ENCODE peak calls at places on chromosome 15, in eight cellular contexts. One of them, this sample, is unnamed.

GRCh38 chr15:53323197-53323596 is 436.3 kb downstream of the WDR72 start:
- DNase-seq in hepatocyte: peak
- DNase-seq in fibroblast of lung: no peak
- DNase-seq in mammary epithelial cell: peak
- DNase-seq in PC-9: no peak
- DNase-seq in GM23338: no peak
- DNase-seq in neural progenitor cell: no peak
- DNase-seq in HepG2: no peak
- DNase-seq in this sample: no peak

GRCh38 chr15:66875588-66876422 is 173.8 kb downstream of the SMAD6 start:
- DNase-seq in hepatocyte: no peak
- DNase-seq in mammary epithelial cell: no peak
- DNase-seq in neural progenitor cell: no peak
- DNase-seq in GM23338: no peak
- DNase-seq in fibroblast of lung: no peak
- DNase-seq in PC-9: no peak
- DNase-seq in HepG2: no peak
- DNase-seq in this sample: no peak

GRCh38 chr15:58249646-58250312 is 111.6 kb downstream of the AQP9 start:
- DNase-seq in GM23338: no peak
- DNase-seq in HepG2: no peak
- DNase-seq in fibroblast of lung: no peak
- DNase-seq in PC-9: no peak
- DNase-seq in mammary epithelial cell: no peak
- DNase-seq in neural progenitor cell: no peak
- DNase-seq in hepatocyte: no peak
- DNase-seq in this sample: no peak

GRCh38 chr15:42100021-42100800 is 5.8 kb upstream of the PLA2G4D start:
- DNase-seq in PC-9: peak
- DNase-seq in mammary epithelial cell: peak
- DNase-seq in fibroblast of lung: peak
- DNase-seq in hepatocyte: no peak
- DNase-seq in neural progenitor cell: no peak
- DNase-seq in GM23338: no peak
- DNase-seq in HepG2: no peak
- DNase-seq in this sample: no peak

GRCh38 chr15:41877631-41878354 is 16.1 kb downstream of the SPTBN5 start:
- DNase-seq in mammary epithelial cell: no peak
- DNase-seq in fibroblast of lung: no peak
- DNase-seq in HepG2: no peak
- DNase-seq in GM23338: peak
- DNase-seq in neural progenitor cell: no peak
- DNase-seq in hepatocyte: no peak
- DNase-seq in PC-9: no peak
- DNase-seq in this sample: no peak

GRCh38 chr15:74857082-74857655 is 14.2 kb upstream of the ULK3 start:
- DNase-seq in PC-9: peak
- DNase-seq in GM23338: no peak
- DNase-seq in fibroblast of lung: no peak
- DNase-seq in HepG2: no peak
- DNase-seq in mammary epithelial cell: no peak
- DNase-seq in neural progenitor cell: no peak
- DNase-seq in hepatocyte: no peak
- DNase-seq in this sample: no peak

GRCh38 chr15:97961067-97961954 is 808 bp downstream of the ARRDC4 start:
- DNase-seq in GM23338: peak
- DNase-seq in neural progenitor cell: peak
- DNase-seq in fibroblast of lung: no peak
- DNase-seq in PC-9: peak
- DNase-seq in HepG2: peak
- DNase-seq in hepatocyte: peak
- DNase-seq in mammary epithelial cell: peak
- DNase-seq in this sample: peak

GRCh38 chr15:33392453-33392852 is 81.7 kb downstream of the RYR3 start:
- DNase-seq in fibroblast of lung: no peak
- DNase-seq in mammary epithelial cell: no peak
- DNase-seq in PC-9: no peak
- DNase-seq in GM23338: peak
- DNase-seq in hepatocyte: no peak
- DNase-seq in HepG2: no peak
- DNase-seq in neural progenitor cell: peak
- DNase-seq in this sample: no peak

DNA sequence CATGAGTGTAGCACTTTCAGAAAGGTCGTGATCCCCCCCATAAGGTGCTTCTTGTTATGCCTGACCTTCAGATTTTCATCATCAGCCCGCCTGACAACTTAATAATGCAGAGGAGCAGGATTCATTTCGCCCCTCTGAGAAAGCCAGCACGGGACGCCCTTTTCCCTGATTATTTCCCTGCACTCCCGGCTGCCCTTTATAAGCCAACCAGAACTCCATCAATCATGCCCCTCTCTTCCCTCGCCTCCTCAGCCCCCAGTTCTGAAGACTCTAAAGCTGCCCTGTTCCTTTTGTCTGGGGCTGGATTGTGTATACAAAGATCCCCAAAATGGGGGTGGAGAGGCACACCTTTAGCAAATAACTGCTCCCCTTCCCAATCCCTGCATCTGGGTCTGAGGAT is 662.3 kb upstream of the NR2F2 start:
- DNase-seq in neural progenitor cell: no peak
- DNase-seq in HepG2: no peak
- DNase-seq in fibroblast of lung: no peak
- DNase-seq in PC-9: no peak
- DNase-seq in mammary epithelial cell: no peak
- DNase-seq in hepatocyte: no peak
- DNase-seq in GM23338: no peak
- DNase-seq in this sample: no peak
- H2AFZ ChIP-seq in neural progenitor cell: peak
- H2AFZ ChIP-seq in HepG2: no peak
- H2AFZ ChIP-seq in fibroblast of lung: no peak
- H2AFZ ChIP-seq in PC-9: no peak
- H2AFZ ChIP-seq in mammary epithelial cell: peak
- H2AFZ ChIP-seq in hepatocyte: no peak
- H2AFZ ChIP-seq in GM23338: peak
- H2AFZ ChIP-seq in this sample: peak

DNA sequence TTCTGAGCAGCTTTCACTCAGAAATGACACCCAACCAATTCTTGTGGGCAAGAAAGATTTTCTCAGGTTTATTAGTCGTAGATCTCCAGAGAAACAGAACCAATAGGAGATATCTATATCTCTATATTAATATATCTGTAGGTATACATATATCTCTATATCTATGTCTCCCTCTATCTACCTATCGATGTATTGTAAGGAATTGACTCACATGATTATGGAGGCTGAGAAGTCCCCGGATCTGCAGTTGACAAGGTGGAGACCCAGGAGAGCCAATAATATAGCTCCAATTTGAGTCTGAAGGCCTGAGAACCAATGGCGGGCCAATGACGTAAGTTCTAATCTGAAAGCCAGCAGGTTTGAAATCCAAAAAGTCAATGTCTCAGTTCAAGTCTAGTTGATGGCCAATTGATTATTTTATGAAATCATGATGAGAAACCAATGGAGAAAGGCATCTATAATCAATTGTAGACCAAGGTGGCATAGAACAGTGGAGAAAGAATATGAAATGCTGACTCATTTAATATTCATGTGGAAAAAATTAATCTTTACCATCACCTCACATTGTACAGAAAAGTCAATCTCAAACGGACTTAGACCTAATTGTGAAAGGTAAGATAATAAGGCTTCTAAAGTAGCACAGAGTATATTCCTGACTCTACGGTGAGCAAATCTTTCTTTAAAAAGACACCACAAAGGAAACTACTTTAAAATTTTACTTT is 65.6 kb upstream of the CHRNA7 start:
- DNase-seq in mammary epithelial cell: no peak
- DNase-seq in PC-9: no peak
- DNase-seq in fibroblast of lung: no peak
- DNase-seq in GM23338: no peak
- DNase-seq in hepatocyte: no peak
- DNase-seq in HepG2: no peak
- DNase-seq in neural progenitor cell: no peak
- DNase-seq in this sample: no peak
- TF ChIP-seq CTCF in mammary epithelial cell: no peak
- TF ChIP-seq CTCF in PC-9: no peak
- TF ChIP-seq CTCF in fibroblast of lung: no peak
- TF ChIP-seq CTCF in GM23338: no peak
- TF ChIP-seq CTCF in hepatocyte: no peak
- TF ChIP-seq CTCF in HepG2: no peak
- TF ChIP-seq CTCF in neural progenitor cell: no peak
- TF ChIP-seq CTCF in this sample: no peak

GRCh38 chr15:89377842-89378698 is 43.4 kb upstream of the POLG start:
- DNase-seq in neural progenitor cell: peak
- DNase-seq in mammary epithelial cell: peak
- DNase-seq in PC-9: peak
- DNase-seq in GM23338: peak
- DNase-seq in hepatocyte: peak
- DNase-seq in fibroblast of lung: no peak
- DNase-seq in HepG2: no peak
- DNase-seq in this sample: no peak
- H2AFZ ChIP-seq in neural progenitor cell: peak
- H2AFZ ChIP-seq in mammary epithelial cell: peak
- H2AFZ ChIP-seq in PC-9: peak
- H2AFZ ChIP-seq in GM23338: peak
- H2AFZ ChIP-seq in hepatocyte: peak
- H2AFZ ChIP-seq in fibroblast of lung: no peak
- H2AFZ ChIP-seq in HepG2: no peak
- H2AFZ ChIP-seq in this sample: no peak

DNA sequence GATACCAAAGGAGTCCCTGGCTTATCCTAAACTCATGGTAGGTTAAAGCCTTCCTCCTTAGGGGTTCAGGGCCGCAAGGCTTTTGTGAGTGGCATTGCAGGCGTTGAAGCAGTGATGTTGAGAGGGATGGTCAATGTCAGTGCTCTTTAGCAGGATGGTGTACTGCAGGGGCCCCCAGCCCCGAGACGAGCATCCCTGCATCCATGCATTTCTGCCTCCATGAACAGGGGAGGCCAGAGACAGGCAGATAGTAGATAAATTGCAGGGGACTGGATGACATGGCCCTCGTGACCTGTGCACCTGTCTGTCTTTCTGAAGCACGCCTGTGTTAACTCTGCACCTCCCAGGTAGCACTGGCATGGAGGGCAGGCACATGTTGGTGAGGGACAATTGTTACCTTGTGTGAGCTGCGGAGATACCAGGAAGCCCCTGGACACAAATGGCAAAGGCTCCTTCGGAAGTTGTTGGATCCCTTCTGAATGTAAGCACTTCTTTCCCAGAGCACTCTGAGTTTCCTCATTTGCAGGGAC is 133.5 kb downstream of the SNRPN start:
- DNase-seq in neural progenitor cell: no peak
- DNase-seq in GM23338: no peak
- DNase-seq in hepatocyte: no peak
- DNase-seq in HepG2: no peak
- DNase-seq in PC-9: no peak
- DNase-seq in mammary epithelial cell: no peak
- DNase-seq in fibroblast of lung: no peak
- DNase-seq in this sample: no peak
- TF ChIP-seq CTCF in neural progenitor cell: no peak
- TF ChIP-seq CTCF in GM23338: no peak
- TF ChIP-seq CTCF in hepatocyte: no peak
- TF ChIP-seq CTCF in HepG2: no peak
- TF ChIP-seq CTCF in PC-9: no peak
- TF ChIP-seq CTCF in mammary epithelial cell: no peak
- TF ChIP-seq CTCF in fibroblast of lung: no peak
- TF ChIP-seq CTCF in this sample: no peak

DNA sequence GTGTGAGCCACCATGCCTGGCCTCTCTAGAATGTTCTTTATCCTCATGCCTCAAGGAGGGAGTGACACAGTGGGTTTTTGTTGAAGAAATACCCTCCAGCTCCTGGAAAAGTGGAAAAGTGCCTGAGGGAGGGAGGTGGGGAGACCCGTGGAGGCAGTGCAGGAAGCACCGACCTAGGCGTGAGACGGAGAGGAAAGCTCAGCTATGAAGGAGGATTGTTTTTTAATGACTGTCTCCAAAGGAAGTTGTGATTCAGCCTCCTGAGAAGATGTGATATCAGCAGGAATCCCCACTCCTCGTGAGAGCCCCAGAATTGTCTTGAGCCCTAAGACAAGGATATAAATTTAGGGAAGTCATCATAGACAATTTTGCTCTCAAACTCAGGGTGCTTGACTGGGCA is 21.7 kb downstream of the RPLP1 start:
- DNase-seq in HepG2: no peak
- DNase-seq in hepatocyte: no peak
- DNase-seq in fibroblast of lung: peak
- DNase-seq in neural progenitor cell: no peak
- DNase-seq in mammary epithelial cell: peak
- DNase-seq in PC-9: no peak
- DNase-seq in GM23338: no peak
- DNase-seq in this sample: no peak
- H2AFZ ChIP-seq in HepG2: no peak
- H2AFZ ChIP-seq in hepatocyte: no peak
- H2AFZ ChIP-seq in fibroblast of lung: no peak
- H2AFZ ChIP-seq in neural progenitor cell: no peak
- H2AFZ ChIP-seq in mammary epithelial cell: no peak
- H2AFZ ChIP-seq in PC-9: no peak
- H2AFZ ChIP-seq in GM23338: no peak
- H2AFZ ChIP-seq in this sample: no peak

DNA sequence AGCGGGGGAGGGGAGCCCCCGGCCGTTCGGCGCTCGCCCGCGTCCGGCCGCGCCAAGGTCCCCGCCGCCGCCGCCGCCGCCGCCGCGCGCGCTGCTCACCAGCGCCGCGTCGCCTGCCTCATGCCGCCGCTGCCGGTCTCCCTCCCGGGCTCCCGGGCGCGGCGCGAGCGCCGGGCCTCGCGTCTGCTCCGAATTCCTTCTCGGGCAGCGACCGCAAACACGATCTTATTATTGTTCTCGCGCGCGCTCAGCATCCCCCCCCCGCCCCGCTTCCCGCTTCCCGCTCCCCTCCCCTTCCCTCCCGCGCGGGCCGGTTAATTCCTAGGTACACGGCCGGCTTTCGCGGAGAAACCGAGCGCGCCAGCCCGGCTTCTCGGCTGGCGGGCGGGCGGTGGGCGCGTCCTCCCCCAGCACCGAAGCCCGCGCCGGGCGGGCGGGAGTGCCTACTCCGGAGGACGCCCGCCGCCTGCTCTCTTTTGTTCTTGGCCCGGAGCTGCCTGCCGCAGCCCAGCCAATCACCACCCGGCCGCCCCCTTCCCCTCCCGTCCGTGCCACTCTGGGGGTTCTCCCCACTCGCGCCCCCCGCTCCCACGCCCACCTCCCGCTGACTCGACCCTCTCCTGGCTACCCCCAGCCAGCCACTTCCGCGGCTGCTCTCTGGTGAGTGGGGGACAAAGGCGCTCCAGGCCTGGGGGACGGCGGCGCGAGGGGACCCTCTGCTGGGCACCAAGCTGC is at the start of gene HDGFL3:
- DNase-seq in mammary epithelial cell: peak
- DNase-seq in HepG2: no peak
- DNase-seq in neural progenitor cell: peak
- DNase-seq in GM23338: peak
- DNase-seq in PC-9: no peak
- DNase-seq in hepatocyte: peak
- DNase-seq in fibroblast of lung: peak
- DNase-seq in this sample: peak
- TF ChIP-seq CTCF in mammary epithelial cell: no peak
- TF ChIP-seq CTCF in HepG2: peak
- TF ChIP-seq CTCF in neural progenitor cell: no peak
- TF ChIP-seq CTCF in GM23338: peak
- TF ChIP-seq CTCF in PC-9: no peak
- TF ChIP-seq CTCF in hepatocyte: no peak
- TF ChIP-seq CTCF in fibroblast of lung: no peak
- TF ChIP-seq CTCF in this sample: no peak

This sample was measured in MM.1S.